ENCODE peak calls at places on chromosome 16, in seven cellular contexts. G, T, X, Q, J, S and P are unnamed samples.
A peak's percentile ranks its signal among the peaks of the same experiment; 100 is the strongest.

GRCh38 chr16:27720731-27721547 is 171.0 kb downstream of the KATNIP start:
- DNase-seq in G (peak; percentile 34), T (no peak), X (no peak), Q (peak; percentile 61), J (no peak), S (no peak), P (peak; percentile 63)

GRCh38 chr16:75462804-75463203 is 1.7 kb downstream of the TMEM170A start:
- DNase-seq in G (no peak), T (no peak), X (no peak), Q (no peak), J (no peak), S (no peak), P (no peak)

GRCh38 chr16:66275795-66276428 is 90.6 kb upstream of the CDH5 start:
- DNase-seq in G (no peak), T (peak; percentile 47), X (peak; percentile 41), Q (peak; percentile 27), J (no peak), S (peak; percentile 83), P (no peak)

GRCh38 chr16:22070361-22071351 is 21.7 kb upstream of the VWA3A start:
- DNase-seq in G (peak; percentile 28), T (no peak), X (no peak), Q (no peak), J (no peak), S (peak; percentile 58), P (no peak)

GRCh38 chr16:49491736-49492089 is 118.1 kb downstream of the C16orf78 start:
- DNase-seq in G (peak; percentile 57), T (peak; percentile 48), X (no peak), Q (peak; percentile 77), J (peak; percentile 67), S (peak; percentile 2), P (peak; percentile 95)

GRCh38 chr16:58615280-58615679 is 14.3 kb downstream of the CNOT1 start:
- DNase-seq in G (no peak), T (no peak), X (no peak), Q (no peak), J (no peak), S (peak; percentile 6), P (no peak)

GRCh38 chr16:86072328-86073102 is 173.6 kb downstream of the IRF8 start:
- DNase-seq in G (peak; percentile 32), T (peak; percentile 80), X (peak; percentile 70), Q (peak; percentile 89), J (no peak), S (peak; percentile 24), P (peak; percentile 42)

GRCh38 chr16:30953511-30954124 is 3.9 kb upstream of the SETD1A start:
- DNase-seq in G (peak; percentile 69), T (peak; percentile 82), X (peak; percentile 69), Q (peak; percentile 76), J (peak; percentile 75), S (peak; percentile 24), P (no peak)

GRCh38 chr16:26317885-26318284 is 626.1 kb downstream of the HS3ST4 start:
- DNase-seq in G (no peak), T (no peak), X (no peak), Q (no peak), J (no peak), S (no peak), P (no peak)

GRCh38 chr16:3007957-3008748 is 4.6 kb upstream of the CLDN9 start:
- DNase-seq in G (no peak), T (no peak), X (no peak), Q (no peak), J (no peak), S (no peak), P (no peak)

GRCh38 chr16:78102122-78102660 is 2.7 kb downstream of the WWOX start:
- DNase-seq in G (no peak), T (no peak), X (no peak), Q (no peak), J (no peak), S (no peak), P (no peak)

GRCh38 chr16:78099372-78100161 is at the start of gene WWOX:
- DNase-seq in G (peak; percentile 97), T (peak; percentile 93), X (peak; percentile 89), Q (peak; percentile 98), J (peak; percentile 98), S (peak; percentile 99), P (peak; percentile 99)

GRCh38 chr16:78098087-78098486 is 1.4 kb upstream of the WWOX start:
- DNase-seq in G (no peak), T (no peak), X (no peak), Q (no peak), J (no peak), S (no peak), P (no peak)

GRCh38 chr16:78098544-78099371 is 696 bp upstream of the WWOX start:
- DNase-seq in G (peak; percentile 34), T (no peak), X (no peak), Q (no peak), J (no peak), S (no peak), P (no peak)

GRCh38 chr16:78100162-78100467 is 661 bp downstream of the WWOX start:
- DNase-seq in G (no peak), T (no peak), X (no peak), Q (no peak), J (no peak), S (no peak), P (no peak)
- TF ChIP-seq CTCF in G (no peak), T (no peak), X (no peak), Q (no peak), J (no peak), S (no peak), P (peak; percentile 11)

GRCh38 chr16:667780-668518 is at the start of gene RHOT2:
- DNase-seq in G (peak; percentile 91), T (peak; percentile 96), X (peak; percentile 89), Q (peak; percentile 96), J (peak; percentile 96), S (peak; percentile 86), P (no peak)
- TF ChIP-seq CTCF in G (peak; percentile 97), T (peak; percentile 69), X (peak; percentile 94), Q (peak; percentile 88), J (peak; percentile 90), S (peak; percentile 64), P (peak; percentile 87)

DNA sequence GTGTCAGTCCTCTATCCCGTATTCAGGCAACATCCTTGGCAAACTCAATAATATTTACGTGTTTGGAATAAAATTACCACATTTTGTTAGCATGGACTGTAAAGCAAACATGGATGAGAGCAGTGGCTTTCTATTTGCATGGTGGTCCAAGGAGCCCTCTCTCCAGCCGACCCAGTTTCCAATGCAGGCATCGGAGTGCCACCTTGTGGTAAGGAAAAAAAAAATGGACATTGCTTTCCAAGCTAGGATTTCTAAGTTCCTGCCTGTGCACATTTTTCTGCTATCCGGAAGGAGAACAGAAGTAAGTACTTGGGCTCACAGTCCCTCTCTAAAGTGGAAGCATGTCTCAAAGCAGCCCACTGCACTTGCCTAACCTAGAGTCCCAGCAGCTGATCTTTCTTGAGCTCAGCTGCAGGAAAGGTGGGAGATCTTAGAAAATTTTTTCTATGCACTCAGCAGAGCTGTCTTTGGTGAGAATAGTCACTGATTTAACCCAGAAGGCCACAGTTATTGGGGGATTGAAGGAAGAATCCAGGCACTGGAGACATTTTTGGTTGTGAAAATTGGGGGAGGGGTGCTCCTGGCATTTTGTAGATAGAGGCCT is 46.0 kb upstream of the ERCC4 start:
- DNase-seq in G (no peak), T (peak; percentile 48), X (no peak), Q (no peak), J (no peak), S (peak; percentile 7), P (no peak)
- TF ChIP-seq CTCF in G (no peak), T (peak; percentile 70), X (peak; percentile 68), Q (peak; percentile 18), J (peak; percentile 24), S (peak; percentile 54), P (peak; percentile 75)

GRCh38 chr16:87701066-87701425 is 64.7 kb downstream of the KLHDC4 start:
- DNase-seq in G (no peak), T (no peak), X (no peak), Q (no peak), J (no peak), S (no peak), P (no peak)

GRCh38 chr16:87703835-87704375 is 61.9 kb downstream of the KLHDC4 start:
- DNase-seq in G (no peak), T (no peak), X (no peak), Q (no peak), J (no peak), S (no peak), P (peak; percentile 85)

GRCh38 chr16:87703071-87703470 is 62.7 kb downstream of the KLHDC4 start:
- DNase-seq in G (no peak), T (no peak), X (no peak), Q (no peak), J (no peak), S (no peak), P (no peak)

GRCh38 chr16:87701505-87701921 is 64.3 kb downstream of the KLHDC4 start:
- DNase-seq in G (no peak), T (no peak), X (no peak), Q (no peak), J (no peak), S (no peak), P (no peak)

DNA sequence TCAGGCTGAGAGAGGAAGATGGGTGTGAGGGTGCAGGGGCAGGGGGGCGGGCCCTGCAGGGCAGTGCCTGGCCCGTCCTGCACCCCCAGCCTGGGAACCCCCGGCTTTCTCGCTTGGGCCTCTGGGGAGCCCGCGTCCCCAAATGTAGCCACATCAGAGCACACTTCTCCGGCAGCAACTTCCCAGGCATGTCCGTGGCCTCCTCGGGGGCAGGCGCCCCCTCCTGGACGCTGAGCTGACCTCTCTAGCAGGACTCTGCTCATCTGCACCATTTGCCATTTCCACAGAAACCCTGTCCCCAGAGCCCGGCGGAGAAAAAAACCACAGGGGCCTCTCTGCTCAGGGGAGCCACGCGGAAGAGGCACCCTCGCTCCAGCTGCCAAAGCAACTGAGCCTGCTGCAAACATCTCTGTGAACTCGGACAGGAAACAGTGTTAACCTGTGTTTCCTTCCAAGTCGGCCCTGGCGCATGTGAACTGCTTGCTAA is 63.4 kb downstream of the KLHDC4 start:
- DNase-seq in G (no peak), T (peak; percentile 67), X (no peak), Q (no peak), J (no peak), S (no peak), P (no peak)
- TF ChIP-seq CTCF in G (no peak), T (peak; percentile 58), X (peak; percentile 63), Q (no peak), J (no peak), S (peak; percentile 34), P (peak; percentile 73)

GRCh38 chr16:83946781-83947566 is 6.1 kb upstream of the OSGIN1 start:
- DNase-seq in G (no peak), T (no peak), X (no peak), Q (no peak), J (no peak), S (no peak), P (no peak)
- TF ChIP-seq CTCF in G (no peak), T (no peak), X (no peak), Q (no peak), J (no peak), S (no peak), P (no peak)

DNA sequence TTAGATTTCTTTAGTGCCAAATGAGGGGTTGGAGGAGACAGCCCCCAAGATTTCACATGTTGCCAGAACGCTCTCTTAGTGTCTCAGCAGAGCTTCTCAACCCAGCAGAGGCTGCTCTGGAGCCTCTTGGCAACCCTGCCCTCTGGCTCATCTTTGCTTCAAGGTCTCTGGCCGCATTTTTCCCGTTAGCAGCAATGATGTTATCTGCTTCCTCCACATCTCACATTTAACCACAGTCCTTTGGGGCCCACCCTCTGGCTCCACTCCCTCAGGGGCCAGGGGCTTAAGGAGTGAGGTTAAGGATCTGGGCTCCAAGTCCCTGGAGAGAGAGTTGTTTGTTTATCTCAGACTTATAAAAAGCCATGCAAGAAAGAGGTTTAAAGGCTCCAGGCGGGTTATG is 3.3 kb upstream of the XYLT1 start:
- DNase-seq in G (peak; percentile 44), T (no peak), X (no peak), Q (no peak), J (no peak), S (no peak), P (no peak)
- TF ChIP-seq CTCF in G (no peak), T (no peak), X (no peak), Q (no peak), J (no peak), S (no peak), P (no peak)